ENCODE peak calls at places on chromosomes 12 and 14, in six cellular contexts. M, Y, S, C, A and J are unnamed samples. For H3K9me3, the result is how much of the 10 kb centered on the place peaks cover.

GRCh38 chr12:115859231-115859630 is 418.3 kb downstream of the MED13L start:
- DNase-seq in A (no peak), Y (no peak), M (no peak), S (no peak), C (no peak), J (no peak)

GRCh38 chr14:103676881-103677675 is 38.2 kb downstream of the XRCC3 start:
- DNase-seq in C (no peak), M (no peak), S (no peak), A (no peak), Y (no peak), J (no peak)

GRCh38 chr12:100820314-100820713 is 25.7 kb downstream of the ANO4 start:
- DNase-seq in A (no peak), Y (no peak), M (no peak), S (no peak), C (no peak), J (no peak)

GRCh38 chr14:66238969-66239368 is 247.2 kb upstream of the CCDC196 start:
- DNase-seq in A (no peak), C (no peak), Y (no peak), S (no peak), M (no peak), J (no peak)

GRCh38 chr14:102772781-102773570 is 4.3 kb upstream of the TRAF3 start:
- DNase-seq in A (peak), M (no peak), Y (no peak), C (no peak), S (no peak), J (peak)

GRCh38 chr12:91492648-91493047 is 310.0 kb upstream of the DCN start:
- DNase-seq in S (no peak), Y (no peak), C (no peak), A (no peak), M (no peak), J (no peak)

GRCh38 chr14:68896132-68896531 is 83.0 kb downstream of the ACTN1 start:
- DNase-seq in Y (no peak), M (no peak), A (no peak), C (no peak), S (no peak), J (no peak)

GRCh38 chr12:90908465-90908864 is 46.5 kb downstream of the CCER1 start:
- DNase-seq in M (no peak), C (no peak), S (no peak), Y (no peak), A (no peak), J (no peak)

GRCh38 chr14:20658246-20658645 is 16.8 kb upstream of the OR6S1 start:
- DNase-seq in M (no peak), Y (no peak), S (no peak), A (no peak), C (no peak), J (no peak)

GRCh38 chr12:19223695-19224094 is 94.2 kb downstream of the PLEKHA5 start:
- DNase-seq in Y (no peak), M (no peak), C (no peak), A (no peak), S (no peak), J (no peak)

GRCh38 chr14:105056303-105056831 is 8.9 kb downstream of the GPR132 start:
- DNase-seq in A (no peak), Y (no peak), S (no peak), M (no peak), C (no peak), J (peak)

GRCh38 chr14:103562385-103563088 is at the start of the genes BAG5 and COA8:
- DNase-seq in S (no peak), C (peak), A (peak), Y (peak), M (peak), J (peak)

GRCh38 chr12:89225401-89225800 is 126.9 kb downstream of the DUSP6 start:
- DNase-seq in Y (peak), C (no peak), S (peak), A (no peak), M (peak), J (no peak)

GRCh38 chr14:35534130-35534883 is at the start of gene INSM2:
- DNase-seq in M (no peak), C (no peak), S (no peak), A (no peak), Y (no peak), J (no peak)

GRCh38 chr12:54417712-54418440 is 1.2 kb downstream of the ITGA5 start:
- DNase-seq in A (no peak), S (no peak), C (peak), M (peak), Y (no peak), J (no peak)

GRCh38 chr14:88613552-88614010 is 50.7 kb downstream of the ZC3H14 start:
- DNase-seq in A (no peak), C (no peak), Y (peak), S (no peak), M (no peak), J (peak)

GRCh38 chr14:64748995-64749714 is 44.9 kb downstream of the PLEKHG3 start:
- DNase-seq in C (no peak), Y (no peak), M (no peak), S (no peak), A (no peak), J (no peak)

GRCh38 chr12:68839183-68840147 is 31.5 kb downstream of the MDM2 start:
- DNase-seq in Y (no peak), S (no peak), A (no peak), M (no peak), C (no peak), J (no peak)

GRCh38 chr14:61438860-61439765 is 117.7 kb downstream of the PRKCH start:
- DNase-seq in A (no peak), M (peak), S (no peak), Y (peak), C (no peak), J (peak)

GRCh38 chr14:61439779-61440418 is 118.5 kb downstream of the PRKCH start:
- DNase-seq in Y (no peak), M (no peak), S (no peak), C (no peak), A (no peak), J (no peak)

GRCh38 chr14:61438497-61438859 is 117.1 kb downstream of the PRKCH start:
- DNase-seq in M (no peak), S (no peak), A (no peak), Y (no peak), C (no peak), J (no peak)

GRCh38 chr14:61444215-61444768 is 122.9 kb downstream of the PRKCH start:
- DNase-seq in Y (no peak), S (no peak), M (peak), C (no peak), A (peak), J (no peak)

DNA sequence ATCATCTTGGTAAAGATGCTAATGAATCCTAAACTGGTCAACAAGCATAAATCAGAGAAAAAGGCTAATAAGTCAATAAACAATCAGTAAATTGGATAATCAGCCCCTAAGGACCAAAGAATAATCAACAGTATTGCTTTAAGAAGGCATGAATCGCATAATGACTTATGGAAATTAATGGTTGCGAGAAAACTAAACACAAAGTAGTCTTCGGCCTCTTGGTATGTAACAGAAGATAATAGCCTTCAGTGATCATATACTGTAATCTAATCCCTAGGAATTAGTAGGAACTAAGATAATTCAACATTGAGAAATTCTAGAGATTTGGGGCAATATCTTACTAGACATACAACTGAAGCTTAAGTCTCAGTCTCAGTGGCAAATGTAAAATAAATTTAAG is 122.1 kb downstream of the PRKCH start:
- DNase-seq in Y (no peak), S (no peak), C (no peak), M (no peak), A (no peak), J (no peak)
- H3K9me3 ChIP-seq in Y (under half), S (under half), C (under half), M (under half), A (under half), J (under half)

GRCh38 chr12:132924356-132924755 is 31.8 kb downstream of the ZNF605 start:
- DNase-seq in C (no peak), S (no peak), Y (no peak), M (no peak), A (no peak), J (no peak)

GRCh38 chr12:132923356-132923909 is 32.7 kb downstream of the ZNF605 start:
- DNase-seq in Y (no peak), C (no peak), S (no peak), A (no peak), M (no peak), J (no peak)

GRCh38 chr12:132921685-132922084 is 34.3 kb upstream of the CHFR start:
- DNase-seq in A (no peak), S (no peak), M (no peak), Y (no peak), C (no peak), J (no peak)

GRCh38 chr12:132922676-132923075 is 33.4 kb downstream of the ZNF605 start:
- DNase-seq in C (no peak), A (no peak), S (no peak), M (no peak), Y (no peak), J (no peak)

GRCh38 chr12:132918680-132919079 is 31.3 kb upstream of the CHFR start:
- DNase-seq in M (no peak), S (no peak), A (no peak), C (no peak), Y (no peak), J (no peak)
- H3K9me3 ChIP-seq in M (under half), S (under half), A (half or more), C (under half), Y (under half), J (under half)

GRCh38 chr12:26162174-26162573 is 33.2 kb upstream of the SSPN start:
- DNase-seq in S (no peak), C (no peak), Y (no peak), M (no peak), A (no peak), J (no peak)

GRCh38 chr12:26156201-26156871 is 31.5 kb upstream of the BHLHE41 start:
- DNase-seq in Y (no peak), M (no peak), A (no peak), S (no peak), C (no peak), J (no peak)

GRCh38 chr12:26153421-26154154 is 28.8 kb upstream of the BHLHE41 start:
- DNase-seq in Y (peak), A (no peak), M (no peak), C (no peak), S (peak), J (no peak)

GRCh38 chr12:26156996-26157395 is 32.2 kb upstream of the BHLHE41 start:
- DNase-seq in C (no peak), S (no peak), A (no peak), Y (no peak), M (no peak), J (no peak)

GRCh38 chr12:26158078-26158764 is 33.4 kb upstream of the BHLHE41 start:
- DNase-seq in C (no peak), S (no peak), A (no peak), Y (peak), M (no peak), J (peak)
- H3K9me3 ChIP-seq in C (under half), S (under half), A (under half), Y (under half), M (under half), J (under half)

GRCh38 chr12:38141239-38141638 is 175.3 kb upstream of the ALG10B start:
- DNase-seq in A (no peak), S (no peak), M (no peak), Y (no peak), C (no peak), J (no peak)

GRCh38 chr12:38144049-38144448 is 172.5 kb upstream of the ALG10B start:
- DNase-seq in M (no peak), A (no peak), C (no peak), Y (no peak), S (no peak), J (no peak)

GRCh38 chr12:38142974-38143373 is 173.6 kb upstream of the ALG10B start:
- DNase-seq in A (no peak), S (no peak), C (no peak), Y (no peak), M (no peak), J (no peak)

GRCh38 chr12:38141861-38142260 is 174.7 kb upstream of the ALG10B start:
- DNase-seq in S (no peak), Y (no peak), C (no peak), A (no peak), M (no peak), J (no peak)

DNA sequence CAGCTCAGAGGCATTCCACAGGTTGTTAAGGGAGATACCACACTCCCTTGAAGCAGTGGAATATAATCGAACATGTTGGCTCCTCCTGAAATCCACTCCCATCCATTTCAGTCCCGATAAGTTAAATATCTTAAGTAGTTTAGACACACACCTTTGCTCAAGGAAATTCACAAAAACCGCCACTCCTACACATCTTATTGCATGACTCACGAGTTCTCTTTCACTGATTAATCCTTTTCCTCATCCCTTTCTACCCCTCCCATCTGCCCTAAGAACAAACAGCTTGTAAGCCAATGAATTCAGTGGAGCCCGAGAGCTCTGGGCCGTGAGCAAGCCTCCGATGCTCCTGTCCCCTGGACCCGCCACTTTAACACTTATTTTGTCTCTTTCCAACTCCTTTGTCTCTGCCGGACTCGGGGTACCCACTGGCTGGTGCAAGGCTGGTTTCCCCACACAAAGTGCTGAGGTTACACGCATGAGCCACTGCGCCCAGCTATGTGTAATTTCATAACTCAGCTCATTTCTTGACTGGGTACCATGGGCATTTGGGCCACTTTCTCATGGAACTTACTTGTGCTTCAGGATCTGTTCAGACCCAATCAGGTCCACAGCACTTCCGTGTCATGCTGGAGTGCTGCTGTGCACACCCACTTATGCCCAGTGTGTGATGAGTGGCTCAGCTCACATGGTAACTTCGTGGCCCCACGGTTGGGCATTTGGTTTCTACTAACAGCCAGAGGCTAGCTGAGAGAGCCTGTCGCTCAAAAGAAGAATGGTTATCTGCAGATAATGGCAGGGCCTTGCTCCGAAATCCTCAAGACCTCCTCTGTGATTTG is 171.8 kb upstream of the ALG10B start:
- DNase-seq in C (no peak), A (no peak), S (no peak), M (no peak), Y (peak), J (no peak)
- H3K9me3 ChIP-seq in C (under half), A (under half), S (under half), M (under half), Y (under half), J (under half)

GRCh38 chr12:98895086-98895651 is 250.1 kb downstream of the APAF1 start:
- DNase-seq in A (no peak), S (no peak), Y (no peak), C (no peak), M (no peak), J (no peak)
- H3K9me3 ChIP-seq in A (under half), S (under half), Y (under half), C (under half), M (under half), J (under half)

DNA sequence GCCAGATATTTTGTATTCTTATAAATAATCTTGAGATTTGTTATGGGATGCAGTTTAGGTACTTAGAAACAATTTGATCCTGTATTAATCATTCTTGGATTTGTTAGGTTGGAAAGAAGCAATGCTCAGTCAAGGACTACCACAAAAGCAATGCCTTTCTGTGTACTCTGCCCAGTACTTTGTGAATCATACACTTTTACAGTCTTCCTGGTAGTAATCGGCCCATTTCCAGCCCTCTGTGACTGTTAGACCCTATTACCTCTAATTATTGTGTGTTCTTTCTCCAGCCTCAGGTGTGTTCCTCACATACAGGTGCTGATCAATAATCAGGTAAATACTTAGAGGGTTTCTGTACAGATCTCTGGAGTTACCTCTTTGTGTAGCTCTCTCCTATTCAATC is 609.0 kb downstream of the KCNH5 start:
- DNase-seq in Y (no peak), C (no peak), M (no peak), S (no peak), A (no peak), J (no peak)
- H3K9me3 ChIP-seq in Y (under half), C (under half), M (under half), S (under half), A (half or more), J (under half)

DNA sequence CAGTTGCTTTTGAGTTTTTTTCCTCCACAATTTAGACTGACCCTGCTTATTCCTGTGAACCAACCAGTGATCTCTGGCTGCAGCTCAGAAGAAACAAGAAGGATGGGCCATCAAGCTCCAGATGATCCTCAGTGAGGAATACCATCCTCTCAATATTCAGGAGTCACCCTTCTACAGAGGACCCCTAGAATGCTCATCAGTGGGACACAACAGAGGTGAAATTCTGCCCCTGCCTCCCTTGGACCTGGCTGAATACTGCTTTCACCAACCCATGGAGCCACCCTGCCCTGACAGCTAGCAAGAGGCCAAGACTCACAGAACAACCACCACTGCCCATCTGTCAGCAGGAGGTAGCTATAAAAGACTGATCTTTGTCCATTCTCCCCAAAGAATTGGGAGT is 9.2 kb upstream of the DHRS2 start:
- DNase-seq in C (no peak), M (no peak), A (no peak), S (no peak), Y (no peak), J (no peak)
- H3K9me3 ChIP-seq in C (under half), M (under half), A (under half), S (under half), Y (under half), J (under half)

DNA sequence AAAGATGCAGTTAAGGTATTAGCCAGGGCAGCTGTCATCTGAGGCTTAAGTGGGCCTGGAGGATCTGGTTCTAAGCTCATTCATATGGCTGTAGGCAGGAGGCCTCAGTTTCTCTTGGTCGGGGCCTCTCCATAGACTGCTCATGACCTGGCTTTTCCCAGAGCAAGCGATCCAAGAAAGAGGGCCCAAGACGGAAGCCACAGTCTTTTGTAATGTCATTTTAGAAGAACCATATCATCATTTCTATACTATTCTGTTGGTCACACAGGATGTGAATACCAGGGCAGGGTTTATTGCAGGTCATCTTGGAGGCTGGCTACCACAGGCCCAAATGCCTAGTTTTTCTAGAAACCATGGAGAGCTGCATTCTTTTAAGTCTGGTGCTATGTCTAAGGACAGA is 47.7 kb downstream of the GNG2 start:
- DNase-seq in M (no peak), S (no peak), C (no peak), A (no peak), Y (no peak), J (no peak)
- H3K9me3 ChIP-seq in M (under half), S (under half), C (under half), A (under half), Y (under half), J (under half)

GRCh38 chr12:75809745-75810144 is 221.8 kb downstream of the PHLDA1 start:
- DNase-seq in Y (no peak), M (no peak), C (no peak), A (no peak), S (no peak), J (no peak)
- H3K9me3 ChIP-seq in Y (under half), M (under half), C (under half), A (under half), S (under half), J (under half)

DNA sequence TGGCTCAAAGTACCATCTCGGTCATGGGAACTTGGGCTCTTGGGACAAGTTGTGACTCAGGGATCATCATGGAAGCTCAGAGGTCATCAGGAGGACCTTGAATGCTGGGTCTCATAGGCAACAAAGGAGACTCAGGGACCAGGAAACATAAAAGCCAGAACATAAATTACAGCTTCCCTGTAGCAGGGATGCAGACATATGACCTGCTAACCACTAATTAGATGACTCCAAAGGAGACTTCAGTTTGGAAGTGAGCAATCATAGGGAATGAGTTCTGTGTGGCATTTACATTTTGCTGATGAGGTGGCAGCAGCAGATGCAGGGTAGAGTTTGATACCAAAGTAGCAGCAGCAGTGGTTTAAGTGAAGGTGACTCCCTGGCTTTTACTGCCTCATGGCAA is 97.7 kb upstream of the SCAF11 start:
- DNase-seq in S (no peak), C (no peak), M (no peak), Y (no peak), A (no peak), J (no peak)
- H3K9me3 ChIP-seq in S (under half), C (under half), M (under half), Y (under half), A (under half), J (under half)